ENCODE peak calls at places on chromosomes 5 and 9, in six cellular contexts. U is colonic mucosa, T is IMR-90, H is WERI-Rb-1, F is breast epithelium, M is psoas muscle. R is an unnamed sample.

GRCh38 chr9:99778308-99778707 is 43.4 kb upstream of the NR4A3 start:
- DNase-seq in T (peak; percentile 89), F (no peak), H (no peak), U (no peak), M (no peak), R (no peak)

GRCh38 chr9:977361-978116 is 1.1 kb downstream of the DMRT3 start:
- DNase-seq in M (no peak), F (no peak), T (no peak), H (no peak), U (no peak), R (no peak)

GRCh38 chr9:71678999-71679398 is 89.3 kb downstream of the CEMIP2 start:
- DNase-seq in U (no peak), F (no peak), M (no peak), H (no peak), T (no peak), R (no peak)

GRCh38 chr5:132474131-132474723 is 16.3 kb downstream of the IRF1 start:
- DNase-seq in H (no peak), M (no peak), U (no peak), T (no peak), F (no peak), R (no peak)

GRCh38 chr5:71492817-71493615 is 37.6 kb downstream of the BDP1 start:
- DNase-seq in T (no peak), U (no peak), F (no peak), H (no peak), M (no peak), R (no peak)

GRCh38 chr5:32403760-32404159 is 40.8 kb downstream of the ZFR start:
- DNase-seq in H (no peak), F (no peak), T (no peak), U (no peak), M (no peak), R (no peak)

GRCh38 chr9:98992885-98993569 is 49.3 kb downstream of the COL15A1 start:
- DNase-seq in F (no peak), H (no peak), T (no peak), M (no peak), U (no peak), R (no peak)

GRCh38 chr5:121987685-121988073 is 25.9 kb downstream of the SRFBP1 start:
- DNase-seq in T (peak; percentile 63), H (no peak), M (no peak), U (no peak), F (no peak), R (no peak)

GRCh38 chr5:7850533-7851239 is at the start of gene CFAP90:
- DNase-seq in F (peak; percentile 67), U (peak; percentile 29), H (peak; percentile 94), M (peak; percentile 39), T (peak; percentile 30), R (no peak)

GRCh38 chr5:160929343-160929742 is 77.3 kb upstream of the ATP10B start:
- DNase-seq in T (no peak), U (peak; percentile 88), F (no peak), M (no peak), H (no peak), R (no peak)

GRCh38 chr5:133969654-133970324 is 1.4 kb upstream of the C5orf15 start:
- DNase-seq in H (no peak), M (no peak), U (no peak), T (peak; percentile 79), F (no peak), R (no peak)

GRCh38 chr9:35533398-35533797 is 43.5 kb downstream of the RUSC2 start:
- DNase-seq in F (no peak), U (no peak), M (no peak), H (no peak), T (peak; percentile 39), R (no peak)

GRCh38 chr9:35537898-35538297 is 48.0 kb downstream of the RUSC2 start:
- DNase-seq in H (no peak), M (no peak), U (no peak), T (no peak), F (no peak), R (no peak)

GRCh38 chr9:35540315-35540714 is 50.4 kb downstream of the RUSC2 start:
- DNase-seq in M (no peak), H (no peak), T (no peak), U (no peak), F (no peak), R (no peak)

GRCh38 chr9:35538361-35539234 is 48.7 kb downstream of the RUSC2 start:
- DNase-seq in H (no peak), F (no peak), T (peak; percentile 82), M (peak; percentile 74), U (peak; percentile 40), R (peak; percentile 36)
- H3K27ac ChIP-seq in H (no peak overlapping the region), F (peak overlapping the region; percentile 83), T (peak overlapping the region; percentile 95), M (peak overlapping the region; percentile 77), U (peak overlapping the region; percentile 74), R (peak overlapping the region; percentile 81)

DNA sequence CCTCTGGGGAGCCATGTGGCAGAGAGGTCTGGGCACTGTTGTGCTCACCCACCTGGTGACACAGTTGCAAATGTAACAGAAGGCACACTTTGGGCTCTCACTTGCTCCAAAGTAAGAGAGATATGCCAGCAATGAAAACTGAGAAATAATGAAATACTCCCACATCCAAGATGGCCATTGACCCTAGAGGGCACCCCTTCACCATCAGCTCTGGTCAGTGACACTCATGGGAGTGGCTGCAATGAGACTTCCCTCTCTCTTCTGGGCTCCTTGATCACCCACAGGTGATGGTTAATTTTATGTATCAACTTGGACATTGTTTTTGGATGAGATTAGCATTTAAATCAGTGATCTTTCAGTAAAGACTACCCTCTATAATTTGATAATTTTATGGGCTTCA is 248.4 kb downstream of the CDH12 start:
- DNase-seq in M (no peak), H (no peak), U (no peak), T (no peak), F (no peak), R (no peak)
- H3K9me3 ChIP-seq in M (no peaks in the 10 kb centered on the region), H (peaks cover 20% of the 10 kb centered on the region), U (no peaks in the 10 kb centered on the region), T (no peaks in the 10 kb centered on the region), F (peaks cover 17% of the 10 kb centered on the region), R (no peaks in the 10 kb centered on the region)

GRCh38 chr5:1538741-1539392 is 15.1 kb upstream of the LPCAT1 start:
- DNase-seq in U (no peak), M (no peak), T (no peak), F (peak; percentile 31), H (no peak), R (no peak)

GRCh38 chr5:1535646-1536045 is 11.9 kb upstream of the LPCAT1 start:
- DNase-seq in M (no peak), T (no peak), F (no peak), H (no peak), U (no peak), R (no peak)

GRCh38 chr5:1538276-1538675 is 14.5 kb upstream of the LPCAT1 start:
- DNase-seq in T (no peak), F (peak; percentile 22), U (no peak), M (peak; percentile 6), H (peak; percentile 5), R (no peak)

GRCh38 chr5:1536298-1537165 is 12.8 kb upstream of the LPCAT1 start:
- DNase-seq in F (peak; percentile 38), M (peak; percentile 11), U (peak; percentile 27), H (peak; percentile 38), T (peak; percentile 20), R (no peak)

GRCh38 chr5:1537166-1538154 is 13.7 kb upstream of the LPCAT1 start:
- DNase-seq in H (peak; percentile 5), M (peak; percentile 7), T (no peak), U (no peak), F (peak; percentile 19), R (no peak)
- H3K4me3 ChIP-seq in H (no peak overlapping the region), M (peak overlapping the region; percentile 45), T (no peak overlapping the region), U (no peak overlapping the region), F (peak overlapping the region; percentile 15), R (peak overlapping the region; percentile 54)

GRCh38 chr5:142527234-142527633 is 158.7 kb downstream of the FGF1 start:
- DNase-seq in M (no peak), H (no peak), U (no peak), T (no peak), F (no peak), R (no peak)
- H3K27ac ChIP-seq in M (no peak overlapping the region), H (no peak overlapping the region), U (no peak overlapping the region), T (no peak overlapping the region), F (no peak overlapping the region), R (no peak overlapping the region)

DNA sequence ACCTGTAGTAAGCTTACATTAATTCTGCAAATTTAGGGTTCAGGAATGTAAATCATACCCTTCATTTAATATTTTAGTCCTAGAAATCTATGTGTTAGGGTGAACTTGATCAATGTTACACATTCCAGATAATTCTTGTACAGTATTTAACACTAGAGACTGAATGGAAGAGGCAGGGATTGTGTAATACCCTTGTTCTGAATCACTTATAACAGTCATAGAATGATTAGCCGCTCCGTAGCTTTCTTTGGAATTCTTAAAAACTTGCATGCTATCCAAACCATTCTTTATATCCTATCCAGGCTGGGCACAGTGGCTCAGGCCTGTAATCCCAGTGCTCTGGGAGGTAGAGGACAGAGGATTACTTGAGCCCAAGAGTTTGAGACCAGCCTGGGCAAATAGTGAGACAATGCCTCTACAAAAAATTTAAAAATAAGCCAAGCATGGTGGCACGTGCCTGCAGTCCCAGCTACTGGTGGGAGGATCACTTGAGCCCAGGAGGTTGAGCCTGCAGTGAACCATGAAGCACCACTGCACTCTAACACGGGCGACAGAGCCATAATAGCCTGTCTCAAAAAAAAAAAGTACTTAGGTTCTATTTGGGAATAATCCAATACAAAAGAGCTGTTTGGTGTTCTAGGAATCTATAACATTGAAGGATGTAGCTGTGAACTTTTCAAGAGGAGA is 8.3 kb downstream of the ZNF483 start:
- DNase-seq in F (no peak), H (no peak), T (peak; percentile 40), M (no peak), U (no peak), R (no peak)
- H3K9me3 ChIP-seq in F (peaks cover 49% of the 10 kb centered on the region), H (peaks cover 28% of the 10 kb centered on the region), T (peaks cover 30% of the 10 kb centered on the region), M (peaks cover 19% of the 10 kb centered on the region), U (no peaks in the 10 kb centered on the region), R (peaks cover 42% of the 10 kb centered on the region)

GRCh38 chr5:3778945-3779344 is 183.3 kb downstream of the IRX1 start:
- DNase-seq in H (no peak), T (no peak), M (no peak), F (no peak), U (no peak), R (no peak)
- H3K4me3 ChIP-seq in H (no peak overlapping the region), T (no peak overlapping the region), M (no peak overlapping the region), F (no peak overlapping the region), U (no peak overlapping the region), R (peak overlapping the region; percentile 21)